ENCODE peak calls at places on chromosomes 6 and 20, in six cellular contexts. N is GM13976; E is fibroblast of mammary gland; K is fibroblast of the conjunctiva; D is stimulated activated CD8-positive, alpha-beta memory T cell treated with anti-CD3 and anti-CD28 coated beads, Interleukin-15, amount 100 ng/mL, for 24 hours; H is T-helper 2 cell. Q is an unnamed sample.

GRCh38 chr20:61185181-61185580 is 66.9 kb upstream of the CDH4 start:
- DNase-seq in N (no peak), E (no peak), K (no peak), D (no peak), H (no peak), Q (no peak)

GRCh38 chr20:20210327-20210726 is 157.6 kb upstream of the INSM1 start:
- DNase-seq in N (no peak), E (peak), K (no peak), D (no peak), H (no peak), Q (peak)

GRCh38 chr20:38094373-38094775 is 60.8 kb downstream of the RPRD1B start:
- DNase-seq in N (peak), E (peak), K (peak), D (no peak), H (peak), Q (peak)

GRCh38 chr6:170147056-170147787 is 143.7 kb downstream of the DLL1 start:
- DNase-seq in N (no peak), E (no peak), K (no peak), D (no peak), H (peak), Q (peak)

GRCh38 chr6:53309897-53310291 is 38.9 kb downstream of the ELOVL5 start:
- DNase-seq in N (no peak), E (no peak), K (no peak), D (no peak), H (no peak), Q (no peak)

GRCh38 chr6:43977404-43978111 is 149.7 kb downstream of the MRPL14 start:
- DNase-seq in N (peak), E (no peak), K (no peak), D (no peak), H (no peak), Q (no peak)

GRCh38 chr20:46683939-46684750 is 5.1 kb downstream of the TP53RK start:
- DNase-seq in N (no peak), E (peak), K (peak), D (no peak), H (no peak), Q (peak)

GRCh38 chr6:166058064-166058739 is 109.4 kb downstream of the TBXT start:
- DNase-seq in N (no peak), E (peak), K (no peak), D (no peak), H (no peak), Q (peak)

GRCh38 chr6:36670271-36670670 is 8.2 kb upstream of the CDKN1A start:
- DNase-seq in N (no peak), E (no peak), K (no peak), D (no peak), H (no peak), Q (no peak)

GRCh38 chr20:428658-429200 is 20.6 kb downstream of the RBCK1 start:
- DNase-seq in N (no peak), E (no peak), K (no peak), D (no peak), H (no peak), Q (no peak)

GRCh38 chr6:112086744-112087135 is 542 bp downstream of the TUBE1 start:
- DNase-seq in N (peak), E (peak), K (peak), D (no peak), H (peak), Q (peak)

GRCh38 chr6:168326294-168327261 is 7.0 kb upstream of the DACT2 start:
- DNase-seq in N (no peak), E (no peak), K (no peak), D (no peak), H (no peak), Q (no peak)

GRCh38 chr6:169991913-169992312 is 240.5 kb downstream of the ERMARD start:
- DNase-seq in N (no peak), E (no peak), K (no peak), D (no peak), H (no peak), Q (no peak)

Q was measured in GM23248.